ENCODE peak calls at places on chromosomes 7 and 10, in four cellular contexts. A is H1, O is H9, G is IMR-90. D is an unnamed sample. For H3K4me1, the result is how much of the 10 kb centered on the place peaks cover.

GRCh38 chr10:75497997-75498797 is 66.8 kb downstream of the LRMDA start:
- DNase-seq in A (no peak), O (no peak), G (peak), D (no peak)

GRCh38 chr10:25758041-25758457 is 176.0 kb upstream of the MYO3A start:
- DNase-seq in O (peak), A (no peak), G (no peak), D (peak)

GRCh38 chr7:32042900-32043299 is 27.3 kb downstream of the PDE1C start:
- DNase-seq in O (no peak), A (no peak), G (no peak), D (peak)

GRCh38 chr7:26471676-26472075 is 180.0 kb downstream of the SNX10 start:
- DNase-seq in A (no peak), G (no peak), O (no peak), D (no peak)

GRCh38 chr10:19749185-19749729 is 67.0 kb upstream of the PLXDC2 start:
- DNase-seq in O (no peak), A (no peak), G (peak), D (no peak)

GRCh38 chr10:12819656-12820055 is 181.9 kb downstream of the CCDC3 start:
- DNase-seq in A (no peak), O (no peak), G (no peak), D (no peak)

GRCh38 chr10:28331821-28332220 is 29.0 kb upstream of the MPP7 start:
- DNase-seq in O (no peak), G (peak), A (no peak), D (no peak)

GRCh38 chr10:122469848-122470247 is 8.5 kb downstream of the HTRA1 start:
- DNase-seq in A (no peak), G (no peak), O (no peak), D (no peak)

GRCh38 chr10:16232441-16232840 is 204.4 kb upstream of the PTER start:
- DNase-seq in O (no peak), A (no peak), G (no peak), D (no peak)

GRCh38 chr10:76230866-76231257 is 799.4 kb downstream of the LRMDA start:
- DNase-seq in G (no peak), O (no peak), A (no peak), D (peak)

GRCh38 chr10:5873515-5873995 is 16.1 kb downstream of the ANKRD16 start:
- DNase-seq in G (peak), A (peak), O (peak), D (peak)

GRCh38 chr7:5429253-5429856 is 5.7 kb upstream of the TNRC18 start:
- DNase-seq in A (peak), G (peak), O (peak), D (peak)

GRCh38 chr7:112789824-112790650 is at the start of gene TMEM168:
- DNase-seq in G (peak), O (peak), A (peak), D (peak)

GRCh38 chr10:75115137-75115536 is 3.7 kb downstream of the SAMD8 start:
- DNase-seq in G (peak), O (no peak), A (no peak), D (no peak)

GRCh38 chr7:28671526-28671925 is 259.2 kb downstream of the CREB5 start:
- DNase-seq in A (no peak), G (no peak), O (no peak), D (no peak)

GRCh38 chr10:62870866-62871265 is 54.7 kb upstream of the EGR2 start:
- DNase-seq in O (no peak), G (no peak), A (no peak), D (no peak)

GRCh38 chr10:101783736-101784118 is 481 bp upstream of the NPM3 start:
- DNase-seq in A (no peak), G (peak), O (peak), D (peak)

GRCh38 chr7:23662124-23662982 is 17.6 kb upstream of the FAM221A start:
- DNase-seq in G (peak), A (no peak), O (peak), D (peak)

GRCh38 chr7:141151726-141152125 is 77.9 kb downstream of the TMEM178B start:
- DNase-seq in G (no peak), A (peak), O (no peak), D (no peak)

GRCh38 chr10:76469675-76470074 is 1038.3 kb downstream of the LRMDA start:
- DNase-seq in A (no peak), O (no peak), G (no peak), D (no peak)

GRCh38 chr7:130345725-130346124 is 1.1 kb downstream of the CPA5 start:
- DNase-seq in A (no peak), O (no peak), G (no peak), D (no peak)

GRCh38 chr10:58667658-58668310 is 155.1 kb downstream of the BICC1 start:
- DNase-seq in A (no peak), G (no peak), O (no peak), D (no peak)

GRCh38 chr10:80500572-80501380 is 36.9 kb upstream of the SH2D4B start:
- DNase-seq in O (peak), A (no peak), G (no peak), D (peak)

GRCh38 chr10:54139819-54140428 is 661.1 kb downstream of the PCDH15 start:
- DNase-seq in G (no peak), O (no peak), A (no peak), D (peak)

GRCh38 chr7:115475774-115476407 is 554.0 kb downstream of the MDFIC start:
- DNase-seq in A (no peak), G (no peak), O (peak), D (peak)

GRCh38 chr10:14658331-14659122 is 116.2 kb downstream of the FAM107B start:
- DNase-seq in O (no peak), A (no peak), G (peak), D (no peak)

GRCh38 chr7:133481676-133482075 is 228.8 kb downstream of the EXOC4 start:
- DNase-seq in G (peak), O (no peak), A (no peak), D (peak)

GRCh38 chr7:20784311-20785210 is 2.1 kb downstream of the SP8 start:
- DNase-seq in G (no peak), O (peak), A (peak), D (peak)

GRCh38 chr7:1590887-1591286 is 21.1 kb upstream of the PSMG3 start:
- DNase-seq in O (no peak), A (no peak), G (no peak), D (no peak)
- H3K56ac ChIP-seq in O (no peak), A (no peak), G (no peak), D (no peak)

DNA sequence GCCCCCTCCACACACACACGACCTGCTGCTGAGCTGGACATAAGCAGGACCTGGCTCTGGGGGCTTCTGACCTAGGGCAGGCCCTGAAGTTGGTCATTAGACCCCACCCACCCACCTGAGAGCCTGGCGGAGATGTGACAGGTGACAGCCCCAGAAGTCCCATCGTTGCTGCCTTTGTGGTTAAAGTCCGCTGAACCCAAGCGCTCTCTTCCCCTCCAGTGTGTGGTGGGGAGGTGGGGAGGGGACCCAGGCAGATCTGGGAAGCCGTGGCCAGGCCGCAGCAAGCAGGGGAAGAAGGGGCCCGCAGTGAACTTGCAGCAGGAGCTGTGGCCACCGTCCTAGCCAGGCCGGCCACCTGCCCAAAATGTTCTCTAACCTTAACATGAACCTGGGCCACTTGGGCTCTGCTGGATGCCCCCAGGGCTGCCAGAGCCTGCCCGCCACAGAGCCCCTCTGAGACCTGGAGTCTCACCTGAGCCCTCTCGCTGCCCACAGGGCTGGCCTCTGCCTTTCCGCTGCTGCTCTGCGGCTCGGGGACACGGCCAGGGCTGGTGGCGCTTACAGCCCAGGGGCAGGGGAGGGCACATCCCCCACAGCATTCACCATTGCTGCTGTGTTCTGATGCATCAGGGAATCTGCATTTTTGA is 65.1 kb downstream of the LHPP start:
- DNase-seq in O (no peak), A (no peak), G (no peak), D (no peak)
- H3K4me2 ChIP-seq in O (no peak), A (no peak), G (no peak), D (no peak)

GRCh38 chr10:79131730-79132644 is 63.2 kb downstream of the ZMIZ1 start:
- DNase-seq in G (no peak), O (no peak), A (no peak), D (no peak)
- H3K4me1 ChIP-seq in G (half or more), O (under half), A (half or more), D (under half)

GRCh38 chr10:24383681-24384106 is 174.8 kb downstream of the KIAA1217 start:
- DNase-seq in O (peak), G (peak), A (peak), D (peak)

GRCh38 chr10:24381235-24382010 is 172.5 kb downstream of the KIAA1217 start:
- DNase-seq in G (no peak), A (no peak), O (no peak), D (no peak)

GRCh38 chr10:24382045-24382444 is 173.1 kb downstream of the KIAA1217 start:
- DNase-seq in G (no peak), O (no peak), A (no peak), D (no peak)

GRCh38 chr10:24382596-24382978 is 173.6 kb downstream of the KIAA1217 start:
- DNase-seq in O (no peak), G (no peak), A (no peak), D (no peak)

GRCh38 chr10:24382979-24383663 is 174.2 kb downstream of the KIAA1217 start:
- DNase-seq in G (no peak), O (peak), A (no peak), D (peak)
- H3K56ac ChIP-seq in G (no peak), O (no peak), A (no peak), D (peak)

GRCh38 chr10:96719205-96719604 is 1.1 kb downstream of the PIK3AP1 start:
- DNase-seq in O (no peak), A (no peak), G (no peak), D (peak)
- H3K4me2 ChIP-seq in O (peak), A (peak), G (no peak), D (no peak)

GRCh38 chr10:36188461-36188860 is 546.4 kb upstream of the FZD8 start:
- DNase-seq in G (no peak), A (no peak), O (no peak), D (no peak)
- H3K4me1 ChIP-seq in G (under half), A (under half), O (under half), D (under half)

GRCh38 chr10:60428387-60428737 is 38.7 kb upstream of the ANK3 start:
- DNase-seq in G (peak), A (no peak), O (no peak), D (no peak)

GRCh38 chr10:60427709-60428386 is 38.2 kb upstream of the ANK3 start:
- DNase-seq in O (no peak), A (no peak), G (peak), D (no peak)

GRCh38 chr10:60429084-60429849 is 39.6 kb upstream of the ANK3 start:
- DNase-seq in A (no peak), O (no peak), G (peak), D (no peak)

GRCh38 chr10:60430836-60431597 is 41.3 kb upstream of the ANK3 start:
- DNase-seq in A (no peak), O (no peak), G (peak), D (no peak)

DNA sequence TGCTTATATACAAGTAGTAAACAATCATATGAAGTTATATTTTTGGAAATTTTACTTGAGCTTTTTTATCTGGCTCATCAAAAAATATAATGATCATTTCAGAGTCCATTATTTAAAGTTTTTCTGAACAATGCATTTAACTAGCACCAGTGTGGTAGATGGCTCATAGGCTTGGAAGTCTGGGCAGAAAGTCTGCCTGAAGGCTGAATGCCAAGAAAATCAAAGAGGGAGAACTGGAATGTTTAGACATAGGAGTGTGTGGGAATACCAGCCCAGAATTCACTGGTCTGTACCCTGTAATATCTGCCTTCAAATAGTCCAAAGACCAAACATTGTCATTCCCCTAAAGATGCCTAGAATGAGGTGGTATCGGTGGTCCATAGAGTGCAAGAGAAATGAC is 40.3 kb upstream of the ANK3 start:
- DNase-seq in A (no peak), O (no peak), G (peak), D (no peak)
- H3K56ac ChIP-seq in A (no peak), O (no peak), G (no peak), D (no peak)

D was measured in mesendoderm.